ENCODE peak calls at places on chromosomes 7 and 10, in four cellular contexts. One of them, this sample, is unnamed.
A peak's percentile ranks its signal among the peaks of the same experiment; 100 is the strongest.

GRCh38 chr10:103668351-103669242 is 175.1 kb downstream of the NEURL1 start:
- DNase-seq in IMR-90: peak; percentile 55
- DNase-seq in H9: no peak
- DNase-seq in H1: no peak
- DNase-seq in this sample: no peak

GRCh38 chr10:128059266-128059850 is 66.9 kb downstream of the MKI67 start:
- DNase-seq in IMR-90: no peak
- DNase-seq in H9: no peak
- DNase-seq in H1: no peak
- DNase-seq in this sample: no peak

GRCh38 chr10:26486985-26487850 is 49.1 kb downstream of the APBB1IP start:
- DNase-seq in IMR-90: peak; percentile 37
- DNase-seq in H9: no peak
- DNase-seq in H1: no peak
- DNase-seq in this sample: peak; percentile 22

GRCh38 chr7:39659356-39660013 is 36.1 kb downstream of the RALA start:
- DNase-seq in IMR-90: peak; percentile 41
- DNase-seq in H9: no peak
- DNase-seq in H1: no peak
- DNase-seq in this sample: no peak

GRCh38 chr7:123795917-123796316 is 47.1 kb upstream of the WASL start:
- DNase-seq in IMR-90: no peak
- DNase-seq in H9: no peak
- DNase-seq in H1: no peak
- DNase-seq in this sample: no peak

GRCh38 chr10:69146756-69147155 is 22.8 kb downstream of the VPS26A start:
- DNase-seq in IMR-90: peak; percentile 3
- DNase-seq in H9: no peak
- DNase-seq in H1: no peak
- DNase-seq in this sample: no peak

GRCh38 chr7:102093599-102094001 is 193.1 kb upstream of the SH2B2 start:
- DNase-seq in IMR-90: no peak
- DNase-seq in H9: no peak
- DNase-seq in H1: peak; percentile 34
- DNase-seq in this sample: no peak

GRCh38 chr7:18590744-18591340 is 95.3 kb downstream of the HDAC9 start:
- DNase-seq in IMR-90: peak; percentile 67
- DNase-seq in H9: no peak
- DNase-seq in H1: no peak
- DNase-seq in this sample: peak; percentile 52

GRCh38 chr10:129758180-129758579 is 205.9 kb downstream of the EBF3 start:
- DNase-seq in IMR-90: no peak
- DNase-seq in H9: peak; percentile 18
- DNase-seq in H1: no peak
- DNase-seq in this sample: no peak

GRCh38 chr7:75983471-75984129 is 10.8 kb downstream of the TMEM120A start:
- DNase-seq in IMR-90: no peak
- DNase-seq in H9: no peak
- DNase-seq in H1: no peak
- DNase-seq in this sample: no peak

GRCh38 chr7:116582806-116583444 is 58.1 kb downstream of the CAV1 start:
- DNase-seq in IMR-90: peak; percentile 80
- DNase-seq in H9: no peak
- DNase-seq in H1: no peak
- DNase-seq in this sample: peak; percentile 94

GRCh38 chr10:20536381-20536780 is 360.7 kb downstream of the NEBL start:
- DNase-seq in IMR-90: no peak
- DNase-seq in H9: no peak
- DNase-seq in H1: no peak
- DNase-seq in this sample: no peak

GRCh38 chr7:80699030-80699638 is 60.7 kb downstream of the CD36 start:
- DNase-seq in IMR-90: peak; percentile 63
- DNase-seq in H9: no peak
- DNase-seq in H1: no peak
- DNase-seq in this sample: peak; percentile 50

GRCh38 chr7:2633538-2634264 is 1.9 kb downstream of the TTYH3 start:
- DNase-seq in IMR-90: peak; percentile 89
- DNase-seq in H9: no peak
- DNase-seq in H1: no peak
- DNase-seq in this sample: peak; percentile 75

GRCh38 chr7:24591152-24591551 is 17.9 kb downstream of the PALS2 start:
- DNase-seq in IMR-90: no peak
- DNase-seq in H9: no peak
- DNase-seq in H1: no peak
- DNase-seq in this sample: no peak

GRCh38 chr10:131424836-131425506 is 113.5 kb upstream of the TCERG1L start:
- DNase-seq in IMR-90: no peak
- DNase-seq in H9: no peak
- DNase-seq in H1: no peak
- DNase-seq in this sample: no peak

GRCh38 chr7:104162081-104162480 is 45.7 kb downstream of the ORC5 start:
- DNase-seq in IMR-90: no peak
- DNase-seq in H9: no peak
- DNase-seq in H1: no peak
- DNase-seq in this sample: no peak

GRCh38 chr7:27147211-27148030 is at the start of gene HOXA6:
- DNase-seq in IMR-90: peak; percentile 67
- DNase-seq in H9: peak; percentile 53
- DNase-seq in H1: peak; percentile 56
- DNase-seq in this sample: no peak

GRCh38 chr7:139857791-139858190 is 28.7 kb downstream of the TBXAS1 start:
- DNase-seq in IMR-90: no peak
- DNase-seq in H9: no peak
- DNase-seq in H1: no peak
- DNase-seq in this sample: no peak

GRCh38 chr7:36346260-36346831 is 43.3 kb upstream of the ANLN start:
- DNase-seq in IMR-90: no peak
- DNase-seq in H9: no peak
- DNase-seq in H1: no peak
- DNase-seq in this sample: no peak

GRCh38 chr7:112550468-112551060 is 69.8 kb downstream of the LSMEM1 start:
- DNase-seq in IMR-90: peak; percentile 71
- DNase-seq in H9: no peak
- DNase-seq in H1: no peak
- DNase-seq in this sample: peak; percentile 70

GRCh38 chr10:66931949-66932343 is 6.1 kb downstream of the LRRTM3 start:
- DNase-seq in IMR-90: no peak
- DNase-seq in H9: no peak
- DNase-seq in H1: no peak
- DNase-seq in this sample: no peak

GRCh38 chr7:124784879-124785818 is 19.6 kb upstream of the GPR37 start:
- DNase-seq in IMR-90: peak; percentile 73
- DNase-seq in H9: peak; percentile 73
- DNase-seq in H1: no peak
- DNase-seq in this sample: peak; percentile 82

GRCh38 chr7:136303162-136303561 is 326.0 kb upstream of the MTPN start:
- DNase-seq in IMR-90: no peak
- DNase-seq in H9: no peak
- DNase-seq in H1: no peak
- DNase-seq in this sample: no peak

GRCh38 chr7:91398341-91398740 is 134.1 kb downstream of the FZD1 start:
- DNase-seq in IMR-90: no peak
- DNase-seq in H9: no peak
- DNase-seq in H1: no peak
- DNase-seq in this sample: peak; percentile 71

GRCh38 chr10:69321865-69322264 is 43.6 kb downstream of the HK1 start:
- DNase-seq in IMR-90: peak; percentile 52
- DNase-seq in H9: no peak
- DNase-seq in H1: no peak
- DNase-seq in this sample: no peak

GRCh38 chr10:127498081-127498480 is 51.0 kb upstream of the NPS start:
- DNase-seq in IMR-90: no peak
- DNase-seq in H9: no peak
- DNase-seq in H1: no peak
- DNase-seq in this sample: no peak

GRCh38 chr7:106110885-106111670 is 1.0 kb downstream of the SYPL1 start:
- DNase-seq in IMR-90: no peak
- DNase-seq in H9: no peak
- DNase-seq in H1: no peak
- DNase-seq in this sample: no peak

GRCh38 chr10:21173433-21173963 is 276.4 kb upstream of the NEBL start:
- DNase-seq in IMR-90: no peak
- DNase-seq in H9: peak; percentile 49
- DNase-seq in H1: peak; percentile 74
- DNase-seq in this sample: peak; percentile 28

GRCh38 chr7:158121441-158122045 is 466.1 kb downstream of the PTPRN2 start:
- DNase-seq in IMR-90: no peak
- DNase-seq in H9: no peak
- DNase-seq in H1: no peak
- DNase-seq in this sample: no peak

GRCh38 chr10:33805831-33806230 is 471.4 kb upstream of the NRP1 start:
- DNase-seq in IMR-90: no peak
- DNase-seq in H9: no peak
- DNase-seq in H1: no peak
- DNase-seq in this sample: no peak
- H3K56ac ChIP-seq in IMR-90: no peak overlapping the region
- H3K56ac ChIP-seq in H9: no peak overlapping the region
- H3K56ac ChIP-seq in H1: no peak overlapping the region
- H3K56ac ChIP-seq in this sample: no peak overlapping the region

DNA sequence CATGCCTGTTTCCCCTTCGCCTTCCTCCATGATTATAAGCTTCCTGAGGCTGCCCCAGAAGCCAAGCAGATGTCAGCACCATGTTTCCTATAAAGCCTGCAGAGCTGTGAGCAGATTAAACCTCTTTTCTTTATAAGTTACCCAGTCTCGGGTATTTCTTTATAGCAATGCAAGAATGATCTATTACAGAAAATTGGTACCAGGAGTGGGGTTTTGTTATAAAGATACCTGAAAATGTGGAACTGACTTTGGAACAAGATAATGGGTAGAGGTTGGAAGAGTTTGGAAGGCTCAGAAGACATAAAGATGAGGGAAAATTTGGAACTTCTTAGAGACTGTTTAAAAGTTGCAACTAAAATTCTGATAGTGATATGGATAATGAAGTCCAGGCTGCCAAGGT is 4.8 kb upstream of the RSU1 start:
- DNase-seq in IMR-90: no peak
- DNase-seq in H9: no peak
- DNase-seq in H1: no peak
- DNase-seq in this sample: no peak
- H2BK15ac ChIP-seq in IMR-90: no peak overlapping the region
- H2BK15ac ChIP-seq in H9: no peak overlapping the region
- H2BK15ac ChIP-seq in H1: no peak overlapping the region
- H2BK15ac ChIP-seq in this sample: no peak overlapping the region

GRCh38 chr7:121030308-121030707 is 41.8 kb downstream of the CPED1 start:
- DNase-seq in IMR-90: no peak
- DNase-seq in H9: no peak
- DNase-seq in H1: no peak
- DNase-seq in this sample: no peak
- H4K5ac ChIP-seq in IMR-90: no peak overlapping the region
- H4K5ac ChIP-seq in H9: no peak overlapping the region
- H4K5ac ChIP-seq in H1: no peak overlapping the region
- H4K5ac ChIP-seq in this sample: no peak overlapping the region

DNA sequence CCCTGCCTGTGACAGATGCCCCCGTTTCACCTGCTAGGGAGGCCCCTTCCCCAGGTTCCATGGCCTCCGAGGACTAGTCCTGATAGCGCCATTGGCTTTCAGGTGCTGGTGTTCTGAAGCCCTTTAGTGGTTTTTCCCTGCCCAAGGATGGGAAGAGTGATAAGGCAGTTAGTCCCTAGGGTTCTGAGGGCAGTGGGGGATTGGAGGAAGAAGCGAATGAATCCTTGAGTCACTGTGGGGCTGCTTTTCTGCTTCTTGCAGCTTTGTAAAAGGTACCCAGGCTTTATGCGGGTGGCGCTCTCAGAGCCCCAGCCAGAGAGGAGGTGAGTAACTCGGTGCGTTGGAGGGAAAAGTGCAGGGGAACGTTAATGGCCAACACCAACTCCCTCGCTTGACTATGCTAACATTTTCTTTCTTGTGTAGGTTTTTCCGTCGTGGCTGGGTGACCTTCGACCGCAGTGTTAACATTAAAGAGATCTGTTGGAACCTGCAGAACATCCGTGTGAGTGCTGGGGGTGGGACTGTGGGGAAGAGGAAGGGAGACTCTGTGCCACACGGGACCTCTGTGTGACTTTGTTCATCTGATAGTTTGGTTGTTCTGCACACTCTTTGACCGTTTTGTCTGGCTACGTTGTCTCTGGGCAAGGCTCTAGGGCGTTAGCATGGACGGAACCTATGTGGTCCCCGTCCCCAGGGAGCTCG is 3.9 kb downstream of the UFSP1 start:
- DNase-seq in IMR-90: no peak
- DNase-seq in H9: no peak
- DNase-seq in H1: no peak
- DNase-seq in this sample: no peak
- H3K56ac ChIP-seq in IMR-90: no peak overlapping the region
- H3K56ac ChIP-seq in H9: no peak overlapping the region
- H3K56ac ChIP-seq in H1: no peak overlapping the region
- H3K56ac ChIP-seq in this sample: no peak overlapping the region

GRCh38 chr7:151195616-151196450 is 8.8 kb upstream of the ASB10 start:
- DNase-seq in IMR-90: no peak
- DNase-seq in H9: no peak
- DNase-seq in H1: no peak
- DNase-seq in this sample: peak; percentile 42

GRCh38 chr7:151192002-151192539 is 5.0 kb upstream of the ASB10 start:
- DNase-seq in IMR-90: no peak
- DNase-seq in H9: no peak
- DNase-seq in H1: no peak
- DNase-seq in this sample: no peak

GRCh38 chr7:151191544-151191943 is 4.5 kb upstream of the ASB10 start:
- DNase-seq in IMR-90: no peak
- DNase-seq in H9: no peak
- DNase-seq in H1: no peak
- DNase-seq in this sample: no peak

GRCh38 chr7:151193203-151193602 is 6.2 kb upstream of the ASB10 start:
- DNase-seq in IMR-90: no peak
- DNase-seq in H9: no peak
- DNase-seq in H1: no peak
- DNase-seq in this sample: no peak

GRCh38 chr7:151194188-151194587 is 7.1 kb upstream of the ASB10 start:
- DNase-seq in IMR-90: no peak
- DNase-seq in H9: no peak
- DNase-seq in H1: no peak
- DNase-seq in this sample: no peak
- H2BK15ac ChIP-seq in IMR-90: no peak overlapping the region
- H2BK15ac ChIP-seq in H9: no peak overlapping the region
- H2BK15ac ChIP-seq in H1: no peak overlapping the region
- H2BK15ac ChIP-seq in this sample: no peak overlapping the region

DNA sequence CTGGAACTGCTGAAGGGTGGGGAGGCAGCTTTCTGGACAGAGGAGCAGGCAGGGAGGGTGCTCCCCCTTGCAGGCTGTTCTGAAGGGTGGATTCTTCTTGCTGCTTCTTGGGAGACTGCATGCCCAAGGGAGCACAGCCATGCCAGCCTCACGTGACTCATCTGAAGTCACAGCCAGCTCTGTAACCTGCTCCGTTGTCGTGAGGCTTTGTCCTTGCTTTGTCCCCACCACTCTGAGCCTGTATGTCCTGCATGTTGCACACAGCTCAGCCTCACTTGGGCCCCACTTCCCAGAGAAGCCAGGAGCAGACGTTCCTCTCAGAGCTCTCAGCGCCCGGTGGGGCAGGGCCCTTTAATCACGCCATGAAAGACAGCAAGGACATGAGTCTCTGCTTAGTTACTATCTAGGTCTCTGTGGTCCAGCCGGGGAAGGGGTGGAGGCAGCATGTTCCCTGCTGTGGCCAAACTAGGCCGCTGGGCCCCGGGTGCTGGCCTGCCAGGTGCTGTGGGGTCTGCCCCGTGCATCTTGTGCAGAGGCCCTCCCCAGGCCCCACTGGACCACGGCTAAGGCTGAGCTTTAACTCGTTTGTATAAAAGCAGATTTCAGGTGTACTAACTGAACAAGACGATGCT is 127.5 kb upstream of the FAM20C start:
- DNase-seq in IMR-90: no peak
- DNase-seq in H9: no peak
- DNase-seq in H1: no peak
- DNase-seq in this sample: no peak
- H4K5ac ChIP-seq in IMR-90: no peak overlapping the region
- H4K5ac ChIP-seq in H9: no peak overlapping the region
- H4K5ac ChIP-seq in H1: peak overlapping the region; percentile 25
- H4K5ac ChIP-seq in this sample: no peak overlapping the region